ENCODE peak calls at places on chromosomes 12 and 14, in eight cellular contexts. One of them, this sample, is unnamed.

GRCh38 chr14:21268612-21269251 is 510 bp downstream of the HNRNPC start:
- DNase-seq in memory B cell: peak
- DNase-seq in T47D: no peak
- DNase-seq in HTR-8/SVneo: no peak
- DNase-seq in IMR-90: peak
- DNase-seq in left ventricle myocardium inferior: no peak
- DNase-seq in HCT116: peak
- DNase-seq in GM12865: peak
- DNase-seq in this sample: no peak

GRCh38 chr12:54984602-54985376 is at the start of gene TESPA1:
- DNase-seq in memory B cell: peak
- DNase-seq in T47D: no peak
- DNase-seq in HTR-8/SVneo: no peak
- DNase-seq in IMR-90: no peak
- DNase-seq in left ventricle myocardium inferior: peak
- DNase-seq in HCT116: no peak
- DNase-seq in GM12865: peak
- DNase-seq in this sample: peak

GRCh38 chr14:74562515-74563232 is 49.4 kb downstream of the LTBP2 start:
- DNase-seq in memory B cell: no peak
- DNase-seq in T47D: no peak
- DNase-seq in HTR-8/SVneo: peak
- DNase-seq in IMR-90: peak
- DNase-seq in left ventricle myocardium inferior: no peak
- DNase-seq in HCT116: no peak
- DNase-seq in GM12865: no peak
- DNase-seq in this sample: no peak

GRCh38 chr14:32374155-32374554 is 45.1 kb downstream of the AKAP6 start:
- DNase-seq in memory B cell: no peak
- DNase-seq in T47D: no peak
- DNase-seq in HTR-8/SVneo: no peak
- DNase-seq in IMR-90: no peak
- DNase-seq in left ventricle myocardium inferior: no peak
- DNase-seq in HCT116: no peak
- DNase-seq in GM12865: no peak
- DNase-seq in this sample: no peak

GRCh38 chr12:50677858-50678257 is 86.0 kb upstream of the ATF1 start:
- DNase-seq in memory B cell: no peak
- DNase-seq in T47D: no peak
- DNase-seq in HTR-8/SVneo: no peak
- DNase-seq in IMR-90: peak
- DNase-seq in left ventricle myocardium inferior: no peak
- DNase-seq in HCT116: no peak
- DNase-seq in GM12865: no peak
- DNase-seq in this sample: no peak

GRCh38 chr14:72291908-72292688 is 359.9 kb downstream of the RGS6 start:
- DNase-seq in memory B cell: peak
- DNase-seq in T47D: peak
- DNase-seq in HTR-8/SVneo: peak
- DNase-seq in IMR-90: peak
- DNase-seq in left ventricle myocardium inferior: no peak
- DNase-seq in HCT116: peak
- DNase-seq in GM12865: peak
- DNase-seq in this sample: no peak

GRCh38 chr14:101201535-101202125 is 298.1 kb upstream of the RTL1 start:
- DNase-seq in memory B cell: no peak
- DNase-seq in T47D: no peak
- DNase-seq in HTR-8/SVneo: no peak
- DNase-seq in IMR-90: no peak
- DNase-seq in left ventricle myocardium inferior: no peak
- DNase-seq in HCT116: no peak
- DNase-seq in GM12865: no peak
- DNase-seq in this sample: no peak

GRCh38 chr12:52832451-52832850 is 1.7 kb downstream of the KRT79 start:
- DNase-seq in memory B cell: no peak
- DNase-seq in T47D: no peak
- DNase-seq in HTR-8/SVneo: no peak
- DNase-seq in IMR-90: no peak
- DNase-seq in left ventricle myocardium inferior: no peak
- DNase-seq in HCT116: no peak
- DNase-seq in GM12865: no peak
- DNase-seq in this sample: no peak

GRCh38 chr12:82757059-82757458 is 70.4 kb downstream of the TMTC2 start:
- DNase-seq in memory B cell: no peak
- DNase-seq in T47D: peak
- DNase-seq in HTR-8/SVneo: no peak
- DNase-seq in IMR-90: no peak
- DNase-seq in left ventricle myocardium inferior: no peak
- DNase-seq in HCT116: no peak
- DNase-seq in GM12865: no peak
- DNase-seq in this sample: no peak

GRCh38 chr12:110222027-110222426 is 59.0 kb upstream of the ATP2A2 start:
- DNase-seq in memory B cell: no peak
- DNase-seq in T47D: no peak
- DNase-seq in HTR-8/SVneo: no peak
- DNase-seq in IMR-90: no peak
- DNase-seq in left ventricle myocardium inferior: no peak
- DNase-seq in HCT116: no peak
- DNase-seq in GM12865: no peak
- DNase-seq in this sample: no peak

GRCh38 chr12:27906658-27907473 is 65.7 kb downstream of the PTHLH start:
- DNase-seq in memory B cell: no peak
- DNase-seq in T47D: no peak
- DNase-seq in HTR-8/SVneo: no peak
- DNase-seq in IMR-90: peak
- DNase-seq in left ventricle myocardium inferior: no peak
- DNase-seq in HCT116: no peak
- DNase-seq in GM12865: no peak
- DNase-seq in this sample: no peak

GRCh38 chr14:77004711-77005460 is 23.6 kb downstream of the IRF2BPL start:
- DNase-seq in memory B cell: no peak
- DNase-seq in T47D: no peak
- DNase-seq in HTR-8/SVneo: no peak
- DNase-seq in IMR-90: no peak
- DNase-seq in left ventricle myocardium inferior: no peak
- DNase-seq in HCT116: no peak
- DNase-seq in GM12865: no peak
- DNase-seq in this sample: no peak

GRCh38 chr12:11707535-11707934 is 58.1 kb downstream of the ETV6 start:
- DNase-seq in memory B cell: no peak
- DNase-seq in T47D: no peak
- DNase-seq in HTR-8/SVneo: no peak
- DNase-seq in IMR-90: no peak
- DNase-seq in left ventricle myocardium inferior: peak
- DNase-seq in HCT116: no peak
- DNase-seq in GM12865: no peak
- DNase-seq in this sample: no peak

GRCh38 chr12:54383041-54383609 is 1.4 kb downstream of the ZNF385A start:
- DNase-seq in memory B cell: no peak
- DNase-seq in T47D: no peak
- DNase-seq in HTR-8/SVneo: peak
- DNase-seq in IMR-90: peak
- DNase-seq in left ventricle myocardium inferior: no peak
- DNase-seq in HCT116: no peak
- DNase-seq in GM12865: no peak
- DNase-seq in this sample: no peak

GRCh38 chr12:27277846-27278260 is 33.8 kb downstream of the STK38L start:
- DNase-seq in memory B cell: no peak
- DNase-seq in T47D: no peak
- DNase-seq in HTR-8/SVneo: peak
- DNase-seq in IMR-90: peak
- DNase-seq in left ventricle myocardium inferior: no peak
- DNase-seq in HCT116: peak
- DNase-seq in GM12865: peak
- DNase-seq in this sample: no peak

GRCh38 chr14:93772263-93772662 is 16.0 kb downstream of the PRIMA1 start:
- DNase-seq in memory B cell: no peak
- DNase-seq in T47D: no peak
- DNase-seq in HTR-8/SVneo: no peak
- DNase-seq in IMR-90: no peak
- DNase-seq in left ventricle myocardium inferior: no peak
- DNase-seq in HCT116: no peak
- DNase-seq in GM12865: no peak
- DNase-seq in this sample: no peak

GRCh38 chr14:37588667-37588955 is 6.4 kb downstream of the FOXA1 start:
- DNase-seq in memory B cell: no peak
- DNase-seq in T47D: no peak
- DNase-seq in HTR-8/SVneo: no peak
- DNase-seq in IMR-90: no peak
- DNase-seq in left ventricle myocardium inferior: no peak
- DNase-seq in HCT116: no peak
- DNase-seq in GM12865: no peak
- DNase-seq in this sample: no peak

GRCh38 chr12:130155416-130156073 is 6.7 kb upstream of the FZD10 start:
- DNase-seq in memory B cell: no peak
- DNase-seq in T47D: no peak
- DNase-seq in HTR-8/SVneo: no peak
- DNase-seq in IMR-90: no peak
- DNase-seq in left ventricle myocardium inferior: no peak
- DNase-seq in HCT116: no peak
- DNase-seq in GM12865: no peak
- DNase-seq in this sample: no peak

GRCh38 chr14:53549956-53550355 is 396.8 kb upstream of the DDHD1 start:
- DNase-seq in memory B cell: no peak
- DNase-seq in T47D: no peak
- DNase-seq in HTR-8/SVneo: no peak
- DNase-seq in IMR-90: no peak
- DNase-seq in left ventricle myocardium inferior: no peak
- DNase-seq in HCT116: no peak
- DNase-seq in GM12865: no peak
- DNase-seq in this sample: no peak

GRCh38 chr14:38238332-38238731 is 17.6 kb downstream of the CLEC14A start:
- DNase-seq in memory B cell: no peak
- DNase-seq in T47D: no peak
- DNase-seq in HTR-8/SVneo: no peak
- DNase-seq in IMR-90: peak
- DNase-seq in left ventricle myocardium inferior: no peak
- DNase-seq in HCT116: no peak
- DNase-seq in GM12865: no peak
- DNase-seq in this sample: no peak

GRCh38 chr12:125023065-125023464 is 29.6 kb downstream of the BRI3BP start:
- DNase-seq in memory B cell: no peak
- DNase-seq in T47D: no peak
- DNase-seq in HTR-8/SVneo: no peak
- DNase-seq in IMR-90: no peak
- DNase-seq in left ventricle myocardium inferior: no peak
- DNase-seq in HCT116: no peak
- DNase-seq in GM12865: no peak
- DNase-seq in this sample: no peak

GRCh38 chr12:68932701-68933563 is at the start of gene CPM:
- DNase-seq in memory B cell: peak
- DNase-seq in T47D: peak
- DNase-seq in HTR-8/SVneo: peak
- DNase-seq in IMR-90: peak
- DNase-seq in left ventricle myocardium inferior: peak
- DNase-seq in HCT116: no peak
- DNase-seq in GM12865: peak
- DNase-seq in this sample: peak

GRCh38 chr12:122076743-122077495 is 1.6 kb upstream of the MLXIP start:
- DNase-seq in memory B cell: no peak
- DNase-seq in T47D: no peak
- DNase-seq in HTR-8/SVneo: no peak
- DNase-seq in IMR-90: no peak
- DNase-seq in left ventricle myocardium inferior: no peak
- DNase-seq in HCT116: no peak
- DNase-seq in GM12865: no peak
- DNase-seq in this sample: no peak

GRCh38 chr14:54440037-54440436 is 1.1 kb downstream of the CNIH1 start:
- DNase-seq in memory B cell: no peak
- DNase-seq in T47D: no peak
- DNase-seq in HTR-8/SVneo: no peak
- DNase-seq in IMR-90: peak
- DNase-seq in left ventricle myocardium inferior: no peak
- DNase-seq in HCT116: no peak
- DNase-seq in GM12865: no peak
- DNase-seq in this sample: no peak

GRCh38 chr14:24362241-24362960 is 5.6 kb upstream of the NFATC4 start:
- DNase-seq in memory B cell: no peak
- DNase-seq in T47D: no peak
- DNase-seq in HTR-8/SVneo: no peak
- DNase-seq in IMR-90: peak
- DNase-seq in left ventricle myocardium inferior: no peak
- DNase-seq in HCT116: no peak
- DNase-seq in GM12865: no peak
- DNase-seq in this sample: no peak

GRCh38 chr14:71733210-71733883 is 198.9 kb upstream of the RGS6 start:
- DNase-seq in memory B cell: no peak
- DNase-seq in T47D: no peak
- DNase-seq in HTR-8/SVneo: no peak
- DNase-seq in IMR-90: peak
- DNase-seq in left ventricle myocardium inferior: no peak
- DNase-seq in HCT116: no peak
- DNase-seq in GM12865: no peak
- DNase-seq in this sample: no peak

GRCh38 chr14:51716610-51717009 is 64.9 kb downstream of the FRMD6 start:
- DNase-seq in memory B cell: no peak
- DNase-seq in T47D: no peak
- DNase-seq in HTR-8/SVneo: peak
- DNase-seq in IMR-90: peak
- DNase-seq in left ventricle myocardium inferior: no peak
- DNase-seq in HCT116: no peak
- DNase-seq in GM12865: peak
- DNase-seq in this sample: no peak

GRCh38 chr14:33692762-33693161 is 258.1 kb downstream of the EGLN3 start:
- DNase-seq in memory B cell: no peak
- DNase-seq in T47D: no peak
- DNase-seq in HTR-8/SVneo: peak
- DNase-seq in IMR-90: peak
- DNase-seq in left ventricle myocardium inferior: no peak
- DNase-seq in HCT116: no peak
- DNase-seq in GM12865: no peak
- DNase-seq in this sample: no peak

GRCh38 chr14:69713127-69713800 is 53.7 kb upstream of the SRSF5 start:
- DNase-seq in memory B cell: no peak
- DNase-seq in T47D: no peak
- DNase-seq in HTR-8/SVneo: no peak
- DNase-seq in IMR-90: no peak
- DNase-seq in left ventricle myocardium inferior: no peak
- DNase-seq in HCT116: no peak
- DNase-seq in GM12865: no peak
- DNase-seq in this sample: no peak

GRCh38 chr14:21941885-21942284 is 268.3 kb upstream of the OR4E1 start:
- DNase-seq in memory B cell: no peak
- DNase-seq in T47D: no peak
- DNase-seq in HTR-8/SVneo: no peak
- DNase-seq in IMR-90: no peak
- DNase-seq in left ventricle myocardium inferior: no peak
- DNase-seq in HCT116: no peak
- DNase-seq in GM12865: no peak
- DNase-seq in this sample: no peak

GRCh38 chr14:32254952-32255679 is 52.0 kb upstream of the RNU6-8 start:
- DNase-seq in memory B cell: peak
- DNase-seq in T47D: peak
- DNase-seq in HTR-8/SVneo: peak
- DNase-seq in IMR-90: peak
- DNase-seq in left ventricle myocardium inferior: peak
- DNase-seq in HCT116: peak
- DNase-seq in GM12865: peak
- DNase-seq in this sample: peak

GRCh38 chr14:50040401-50040775 is 76.0 kb downstream of the VCPKMT start:
- DNase-seq in memory B cell: no peak
- DNase-seq in T47D: no peak
- DNase-seq in HTR-8/SVneo: peak
- DNase-seq in IMR-90: peak
- DNase-seq in left ventricle myocardium inferior: no peak
- DNase-seq in HCT116: no peak
- DNase-seq in GM12865: peak
- DNase-seq in this sample: peak

GRCh38 chr12:18400186-18400585 is 138.9 kb downstream of the PIK3C2G start:
- DNase-seq in memory B cell: no peak
- DNase-seq in T47D: no peak
- DNase-seq in HTR-8/SVneo: no peak
- DNase-seq in IMR-90: peak
- DNase-seq in left ventricle myocardium inferior: no peak
- DNase-seq in HCT116: no peak
- DNase-seq in GM12865: no peak
- DNase-seq in this sample: no peak

GRCh38 chr12:2198088-2198501 is 145.3 kb downstream of the CACNA1C start:
- DNase-seq in memory B cell: no peak
- DNase-seq in T47D: no peak
- DNase-seq in HTR-8/SVneo: peak
- DNase-seq in IMR-90: peak
- DNase-seq in left ventricle myocardium inferior: no peak
- DNase-seq in HCT116: peak
- DNase-seq in GM12865: no peak
- DNase-seq in this sample: no peak

This sample was measured in GM19239.